ENCODE peak calls at places on chromosomes 6 and 20, in five cellular contexts. P is fibroblast of mammary gland, M is AG10803, G is HFFc6, J is PC-3. O is an unnamed sample.
A peak's percentile ranks its signal among the peaks of the same experiment; 100 is the strongest.

GRCh38 chr20:21104466-21104761 is 1.7 kb downstream of the LINC00237 start:
- DNase-seq in P (no peak), M (no peak), G (no peak), J (no peak), O (no peak)

GRCh38 chr6:15299430-15300131 is 53.7 kb downstream of the JARID2 start:
- DNase-seq in P (no peak), M (no peak), G (peak; percentile 7), J (peak; percentile 34), O (no peak)

GRCh38 chr6:166097914-166098522 is 69.6 kb downstream of the TBXT start:
- DNase-seq in P (peak; percentile 66), M (peak; percentile 78), G (no peak), J (peak; percentile 46), O (no peak)

GRCh38 chr6:107313776-107314175 is 145.6 kb downstream of the PDSS2 start:
- DNase-seq in P (no peak), M (no peak), G (no peak), J (no peak), O (no peak)

GRCh38 chr20:47741669-47742345 is 43.5 kb downstream of the SULF2 start:
- DNase-seq in P (no peak), M (no peak), G (no peak), J (no peak), O (no peak)

GRCh38 chr6:17418281-17419188 is 25.1 kb downstream of the CAP2 start:
- DNase-seq in P (peak; percentile 67), M (peak; percentile 86), G (peak; percentile 75), J (peak; percentile 70), O (peak; percentile 52)

GRCh38 chr20:20085071-20085470 is 32.7 kb downstream of the CFAP61 start:
- DNase-seq in P (peak; percentile 16), M (no peak), G (no peak), J (no peak), O (no peak)

GRCh38 chr20:46253391-46253790 is 54.9 kb downstream of the CDH22 start:
- DNase-seq in P (peak; percentile 4), M (no peak), G (no peak), J (peak; percentile 58), O (no peak)

GRCh38 chr20:34016736-34017135 is 23.0 kb downstream of the RALY start:
- DNase-seq in P (no peak), M (no peak), G (no peak), J (no peak), O (no peak)

GRCh38 chr6:139988702-139989101 is 614.3 kb upstream of the CITED2 start:
- DNase-seq in P (peak; percentile 38), M (peak; percentile 41), G (no peak), J (no peak), O (no peak)

GRCh38 chr6:139996253-139996834 is 621.9 kb upstream of the CITED2 start:
- DNase-seq in P (no peak), M (no peak), G (no peak), J (no peak), O (no peak)

GRCh38 chr6:139990287-139990686 is 615.8 kb upstream of the CITED2 start:
- DNase-seq in P (no peak), M (no peak), G (no peak), J (no peak), O (no peak)

GRCh38 chr6:139987091-139987490 is 612.6 kb upstream of the CITED2 start:
- DNase-seq in P (no peak), M (no peak), G (no peak), J (no peak), O (no peak)

DNA sequence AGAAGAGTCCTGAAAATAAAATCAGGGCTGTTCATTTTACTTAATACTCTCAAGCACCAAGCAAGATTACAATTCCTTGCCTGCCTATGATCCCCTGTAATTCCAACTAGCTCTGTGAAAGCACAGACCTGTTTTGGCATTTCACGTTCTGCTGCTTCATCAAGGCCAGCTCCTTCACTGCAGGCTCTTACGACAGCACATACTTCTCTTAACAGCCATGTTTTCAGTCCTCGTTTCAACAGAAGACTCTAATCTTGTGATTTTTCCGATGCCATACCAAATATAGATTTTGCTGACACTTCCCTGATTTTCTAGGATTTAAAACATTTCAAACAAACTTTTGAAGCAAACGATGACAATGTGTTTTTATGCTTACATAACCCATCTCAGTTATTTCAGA is 616.4 kb upstream of the CITED2 start:
- DNase-seq in P (peak; percentile 32), M (peak; percentile 58), G (no peak), J (no peak), O (no peak)
- TF ChIP-seq CTCF in P (no peak), M (no peak), G (no peak), J (no peak), O (no peak)

DNA sequence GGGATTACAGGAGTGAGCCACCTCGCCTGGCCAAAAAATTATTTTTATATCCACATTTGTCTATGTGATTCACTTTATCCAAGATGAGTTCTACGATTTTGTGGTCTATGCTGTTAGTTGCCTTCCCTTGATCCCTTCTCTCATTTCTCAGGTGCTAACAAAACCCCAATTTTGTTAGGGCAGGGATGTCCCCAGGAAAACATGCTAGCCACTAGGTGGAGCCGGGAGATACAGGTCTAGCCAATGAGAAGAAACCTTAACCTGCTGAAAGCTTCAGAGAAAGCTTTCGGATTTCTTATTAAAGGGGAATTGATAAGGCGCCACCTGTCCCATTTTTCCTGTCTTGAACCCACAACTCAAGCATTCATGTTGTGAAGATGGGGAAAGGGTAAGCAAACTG is 167.4 kb upstream of the OLIG3 start:
- DNase-seq in P (peak; percentile 33), M (peak; percentile 33), G (no peak), J (peak; percentile 54), O (no peak)
- TF ChIP-seq CTCF in P (peak; percentile 65), M (peak; percentile 70), G (peak; percentile 70), J (peak; percentile 74), O (peak; percentile 58)

DNA sequence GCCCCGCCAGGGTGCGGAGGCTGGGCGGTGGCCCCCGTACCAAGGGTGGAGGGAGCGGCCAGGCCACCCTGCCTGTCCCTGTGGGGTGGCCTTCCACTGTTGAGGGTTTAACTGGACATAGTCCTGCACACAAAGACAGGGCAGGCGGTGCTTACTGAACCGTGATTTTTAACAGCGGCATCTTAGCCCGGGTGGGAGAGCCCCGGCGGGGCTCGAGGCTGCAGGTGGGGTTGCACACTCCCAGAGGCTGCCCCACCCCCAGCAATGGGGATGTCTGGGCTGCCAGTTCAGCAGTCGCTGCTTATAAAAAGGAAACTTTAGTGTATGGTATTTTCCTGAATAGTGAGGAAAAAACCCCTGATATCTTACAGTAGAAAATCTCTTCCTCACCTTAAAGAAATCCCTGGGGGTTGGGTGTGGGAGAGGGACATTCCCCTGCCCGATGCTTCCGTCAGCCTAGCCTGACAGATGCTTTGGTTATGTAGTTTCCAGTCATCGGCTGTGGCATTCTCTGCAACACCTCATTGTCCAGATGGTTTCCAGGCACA is 79.4 kb downstream of the IRF4 start:
- DNase-seq in P (no peak), M (no peak), G (no peak), J (no peak), O (no peak)
- TF ChIP-seq CTCF in P (no peak), M (no peak), G (no peak), J (no peak), O (no peak)

GRCh38 chr20:37340998-37341397 is 4.9 kb upstream of the SRC start:
- DNase-seq in P (no peak), M (no peak), G (no peak), J (no peak), O (no peak)

GRCh38 chr20:37341632-37342031 is 4.3 kb upstream of the SRC start:
- DNase-seq in P (no peak), M (no peak), G (no peak), J (no peak), O (no peak)

GRCh38 chr20:37343212-37343993 is 2.5 kb upstream of the SRC start:
- DNase-seq in P (no peak), M (no peak), G (no peak), J (peak; percentile 57), O (no peak)

GRCh38 chr20:37343994-37344355 is 2.0 kb upstream of the SRC start:
- DNase-seq in P (no peak), M (no peak), G (no peak), J (no peak), O (no peak)

DNA sequence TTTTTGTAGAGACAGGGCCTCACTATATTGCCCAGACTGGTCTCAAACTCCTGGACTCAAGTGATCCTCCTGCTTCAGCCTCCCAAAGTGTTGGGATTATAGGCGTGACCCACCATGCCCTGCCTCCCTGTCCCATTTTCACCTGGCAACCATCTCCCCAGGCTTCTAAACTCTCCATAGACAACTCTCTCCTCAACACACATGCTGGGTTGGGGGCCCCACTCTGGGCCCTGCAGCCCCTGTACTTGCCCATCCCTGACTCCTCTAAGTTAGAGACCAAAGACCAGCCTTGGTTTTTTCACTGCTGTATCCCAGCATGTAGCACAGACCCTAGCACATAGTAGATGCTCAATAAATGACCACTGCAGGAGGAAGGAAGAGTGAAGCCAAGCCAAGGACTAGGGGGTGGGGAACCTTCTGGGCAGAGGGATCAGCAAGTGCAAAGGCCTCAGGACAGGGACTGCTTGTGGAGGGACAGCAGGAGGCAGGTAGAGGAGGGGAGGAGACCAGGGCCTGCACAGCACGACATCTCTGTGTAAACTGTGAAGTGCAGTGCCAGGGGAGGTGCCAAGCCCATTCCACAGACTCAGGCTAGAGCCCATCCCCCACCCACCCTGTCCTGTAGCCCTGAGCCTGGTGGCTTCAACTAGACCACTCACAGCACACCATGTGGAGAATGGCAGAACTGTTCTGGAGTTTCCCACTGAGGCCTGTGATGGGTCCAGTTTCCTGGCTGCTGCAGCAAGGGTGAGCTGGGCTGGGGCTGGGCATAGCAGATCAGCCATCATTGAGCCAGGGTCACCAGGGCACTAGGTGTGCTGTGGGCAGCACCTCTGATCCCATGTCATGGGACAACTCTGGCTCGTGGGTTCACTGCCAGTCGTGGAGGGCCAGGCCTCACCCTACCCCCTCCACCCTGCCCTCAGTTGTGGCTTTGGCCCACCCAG is 3.4 kb upstream of the SRC start:
- DNase-seq in P (no peak), M (no peak), G (no peak), J (no peak), O (no peak)
- TF ChIP-seq CTCF in P (no peak), M (peak; percentile 21), G (peak; percentile 34), J (no peak), O (no peak)

DNA sequence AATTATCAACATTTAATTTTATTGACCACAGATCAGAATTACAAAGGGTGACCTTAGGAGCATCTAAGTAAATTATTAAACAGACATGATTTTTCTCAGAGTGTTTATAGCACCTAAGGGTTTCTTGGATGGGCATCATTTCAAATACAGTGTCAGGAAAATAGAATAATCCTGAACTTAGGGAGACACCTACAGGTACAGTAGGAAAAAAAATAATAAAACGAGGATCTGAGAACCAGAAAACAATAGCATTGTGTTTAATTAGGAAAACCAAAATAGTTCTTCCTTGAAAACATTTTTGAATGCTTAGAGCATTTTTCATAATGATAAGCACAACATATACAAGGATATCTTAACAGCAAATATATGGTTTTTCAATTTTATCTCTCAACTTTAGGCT is 39.2 kb downstream of the MMUT start:
- DNase-seq in P (peak; percentile 33), M (no peak), G (peak; percentile 10), J (peak; percentile 55), O (no peak)
- TF ChIP-seq CTCF in P (peak; percentile 11), M (no peak), G (peak; percentile 73), J (peak; percentile 73), O (peak; percentile 13)

O was measured in BJ.